ENCODE peak calls at places on chromosomes 3 and 15, in six cellular contexts. Z, V, W, Q, M and U are unnamed samples.

GRCh38 chr3:123760817-123761216 is 123.3 kb downstream of the MYLK start:
- DNase-seq in Q (no peak), V (no peak), Z (no peak), M (no peak), W (no peak), U (no peak)

GRCh38 chr15:99454107-99454809 is 111.5 kb upstream of the MEF2A start:
- DNase-seq in W (no peak), V (no peak), M (no peak), Q (no peak), Z (no peak), U (peak)

GRCh38 chr3:16088496-16088895 is 86.0 kb upstream of the GALNT15 start:
- DNase-seq in Q (peak), M (no peak), W (no peak), V (no peak), Z (no peak), U (no peak)

GRCh38 chr3:66475386-66476020 is 25.3 kb downstream of the LRIG1 start:
- DNase-seq in M (no peak), W (no peak), Q (no peak), V (no peak), Z (no peak), U (no peak)

GRCh38 chr3:67564008-67564407 is 90.4 kb downstream of the SUCLG2 start:
- DNase-seq in Z (no peak), V (no peak), Q (no peak), W (no peak), M (no peak), U (no peak)

GRCh38 chr3:5798809-5799208 is 611.3 kb downstream of the EDEM1 start:
- DNase-seq in V (no peak), W (no peak), Q (no peak), Z (no peak), M (no peak), U (no peak)

GRCh38 chr15:86135030-86135429 is 55.4 kb downstream of the AGBL1 start:
- DNase-seq in V (no peak), M (no peak), W (no peak), Z (no peak), Q (no peak), U (no peak)

GRCh38 chr3:137714551-137714950 is 49.6 kb upstream of the SOX14 start:
- DNase-seq in V (no peak), Z (no peak), Q (no peak), W (no peak), M (no peak), U (no peak)

GRCh38 chr15:70793694-70794093 is 30.3 kb upstream of the UACA start:
- DNase-seq in V (no peak), M (no peak), W (no peak), Z (no peak), Q (no peak), U (no peak)

GRCh38 chr3:14877404-14877803 is 58.6 kb downstream of the FGD5 start:
- DNase-seq in Z (no peak), V (no peak), W (no peak), M (no peak), Q (no peak), U (no peak)

GRCh38 chr3:31466016-31466415 is 66.7 kb upstream of the STT3B start:
- DNase-seq in M (no peak), Q (peak), V (no peak), Z (peak), W (no peak), U (no peak)

GRCh38 chr3:66014056-66014455 is 24.7 kb downstream of the MAGI1 start:
- DNase-seq in Q (no peak), M (no peak), Z (no peak), W (no peak), V (no peak), U (no peak)

GRCh38 chr3:49166752-49167556 is 823 bp upstream of the CCDC71 start:
- DNase-seq in W (no peak), V (no peak), Z (no peak), M (no peak), Q (no peak), U (no peak)

GRCh38 chr3:169410430-169410829 is 253.1 kb downstream of the MECOM start:
- DNase-seq in W (no peak), V (no peak), Z (no peak), M (no peak), Q (no peak), U (no peak)

GRCh38 chr3:31536417-31536991 is 3.8 kb downstream of the STT3B start:
- DNase-seq in Z (no peak), M (no peak), W (no peak), Q (no peak), V (no peak), U (no peak)

GRCh38 chr3:157119369-157119951 is 40.5 kb downstream of the CCNL1 start:
- DNase-seq in V (peak), Z (no peak), Q (no peak), W (no peak), M (no peak), U (no peak)

GRCh38 chr3:37032961-37033360 is 39.6 kb downstream of the MLH1 start:
- DNase-seq in Q (peak), M (no peak), V (no peak), Z (no peak), W (no peak), U (no peak)

GRCh38 chr3:196207159-196207832 is 3.9 kb downstream of the ZDHHC19 start:
- DNase-seq in Q (no peak), V (no peak), M (no peak), W (peak), Z (no peak), U (no peak)

GRCh38 chr3:65854606-65855304 is 184.0 kb downstream of the MAGI1 start:
- DNase-seq in W (no peak), V (no peak), Q (peak), Z (peak), M (no peak), U (no peak)